ENCODE peak calls at places on chromosomes 2 and 18, in ten cellular contexts. One of them, this sample, is unnamed.

GRCh38 chr2:692349-692748 is 15.1 kb upstream of the TMEM18 start:
- DNase-seq in stimulated activated CD8-positive, alpha-beta memory T cell treated with anti-CD3 and anti-CD28 coated beads, Interleukin-15, amount 100 ng/mL, for 48 hours: no peak
- DNase-seq in left lung: no peak
- DNase-seq in left cardiac atrium: no peak
- DNase-seq in cardiac muscle cell: no peak
- DNase-seq in cardiac fibroblast: no peak
- DNase-seq in activated T-cell treated with anti-CD3 and anti-CD28 coated beads, Interleukin-2, amount 50 U/mL, for 24 hours: no peak
- DNase-seq in ascending aorta: no peak
- DNase-seq in right cardiac atrium: no peak
- DNase-seq in fibroblast of mammary gland: no peak
- DNase-seq in this sample: no peak

GRCh38 chr2:70248810-70249438 is 496 bp upstream of the TIA1 start:
- DNase-seq in left lung: no peak
- DNase-seq in activated T-cell treated with anti-CD3 and anti-CD28 coated beads, Interleukin-2, amount 50 U/mL, for 24 hours: peak
- DNase-seq in stimulated activated CD8-positive, alpha-beta memory T cell treated with anti-CD3 and anti-CD28 coated beads, Interleukin-15, amount 100 ng/mL, for 48 hours: peak
- DNase-seq in left cardiac atrium: peak
- DNase-seq in cardiac fibroblast: peak
- DNase-seq in right cardiac atrium: no peak
- DNase-seq in ascending aorta: peak
- DNase-seq in fibroblast of mammary gland: no peak
- DNase-seq in cardiac muscle cell: peak
- DNase-seq in this sample: peak

GRCh38 chr2:19577668-19578067 is 219.2 kb upstream of the OSR1 start:
- DNase-seq in left lung: no peak
- DNase-seq in cardiac muscle cell: no peak
- DNase-seq in left cardiac atrium: no peak
- DNase-seq in cardiac fibroblast: no peak
- DNase-seq in right cardiac atrium: no peak
- DNase-seq in fibroblast of mammary gland: peak
- DNase-seq in activated T-cell treated with anti-CD3 and anti-CD28 coated beads, Interleukin-2, amount 50 U/mL, for 24 hours: no peak
- DNase-seq in stimulated activated CD8-positive, alpha-beta memory T cell treated with anti-CD3 and anti-CD28 coated beads, Interleukin-15, amount 100 ng/mL, for 48 hours: no peak
- DNase-seq in ascending aorta: no peak
- DNase-seq in this sample: no peak

GRCh38 chr18:37270046-37270665 is 295.4 kb downstream of the CELF4 start:
- DNase-seq in ascending aorta: no peak
- DNase-seq in stimulated activated CD8-positive, alpha-beta memory T cell treated with anti-CD3 and anti-CD28 coated beads, Interleukin-15, amount 100 ng/mL, for 48 hours: no peak
- DNase-seq in right cardiac atrium: no peak
- DNase-seq in fibroblast of mammary gland: peak
- DNase-seq in cardiac muscle cell: peak
- DNase-seq in activated T-cell treated with anti-CD3 and anti-CD28 coated beads, Interleukin-2, amount 50 U/mL, for 24 hours: no peak
- DNase-seq in left lung: peak
- DNase-seq in cardiac fibroblast: peak
- DNase-seq in left cardiac atrium: peak
- DNase-seq in this sample: no peak

GRCh38 chr2:234373060-234373459 is 123.8 kb downstream of the ARL4C start:
- DNase-seq in fibroblast of mammary gland: no peak
- DNase-seq in cardiac fibroblast: no peak
- DNase-seq in stimulated activated CD8-positive, alpha-beta memory T cell treated with anti-CD3 and anti-CD28 coated beads, Interleukin-15, amount 100 ng/mL, for 48 hours: no peak
- DNase-seq in left lung: no peak
- DNase-seq in ascending aorta: no peak
- DNase-seq in left cardiac atrium: no peak
- DNase-seq in right cardiac atrium: no peak
- DNase-seq in cardiac muscle cell: no peak
- DNase-seq in activated T-cell treated with anti-CD3 and anti-CD28 coated beads, Interleukin-2, amount 50 U/mL, for 24 hours: no peak
- DNase-seq in this sample: no peak

GRCh38 chr2:178825183-178825582 is 18.0 kb upstream of the TTN start:
- DNase-seq in right cardiac atrium: no peak
- DNase-seq in cardiac fibroblast: peak
- DNase-seq in cardiac muscle cell: peak
- DNase-seq in activated T-cell treated with anti-CD3 and anti-CD28 coated beads, Interleukin-2, amount 50 U/mL, for 24 hours: no peak
- DNase-seq in left cardiac atrium: no peak
- DNase-seq in fibroblast of mammary gland: peak
- DNase-seq in ascending aorta: no peak
- DNase-seq in left lung: no peak
- DNase-seq in stimulated activated CD8-positive, alpha-beta memory T cell treated with anti-CD3 and anti-CD28 coated beads, Interleukin-15, amount 100 ng/mL, for 48 hours: no peak
- DNase-seq in this sample: no peak

GRCh38 chr2:50650398-50650810 is 381.5 kb downstream of the NRXN1 start:
- DNase-seq in left lung: no peak
- DNase-seq in stimulated activated CD8-positive, alpha-beta memory T cell treated with anti-CD3 and anti-CD28 coated beads, Interleukin-15, amount 100 ng/mL, for 48 hours: no peak
- DNase-seq in right cardiac atrium: no peak
- DNase-seq in cardiac fibroblast: no peak
- DNase-seq in cardiac muscle cell: no peak
- DNase-seq in ascending aorta: no peak
- DNase-seq in fibroblast of mammary gland: no peak
- DNase-seq in left cardiac atrium: no peak
- DNase-seq in activated T-cell treated with anti-CD3 and anti-CD28 coated beads, Interleukin-2, amount 50 U/mL, for 24 hours: no peak
- DNase-seq in this sample: no peak

GRCh38 chr2:218252509-218253247 is 8.1 kb upstream of the GPBAR1 start:
- DNase-seq in cardiac muscle cell: no peak
- DNase-seq in left cardiac atrium: no peak
- DNase-seq in stimulated activated CD8-positive, alpha-beta memory T cell treated with anti-CD3 and anti-CD28 coated beads, Interleukin-15, amount 100 ng/mL, for 48 hours: no peak
- DNase-seq in left lung: no peak
- DNase-seq in ascending aorta: no peak
- DNase-seq in activated T-cell treated with anti-CD3 and anti-CD28 coated beads, Interleukin-2, amount 50 U/mL, for 24 hours: peak
- DNase-seq in right cardiac atrium: no peak
- DNase-seq in fibroblast of mammary gland: peak
- DNase-seq in cardiac fibroblast: no peak
- DNase-seq in this sample: peak

GRCh38 chr18:8975624-8976023 is 126.9 kb upstream of the NDUFV2 start:
- DNase-seq in ascending aorta: no peak
- DNase-seq in activated T-cell treated with anti-CD3 and anti-CD28 coated beads, Interleukin-2, amount 50 U/mL, for 24 hours: no peak
- DNase-seq in cardiac fibroblast: no peak
- DNase-seq in cardiac muscle cell: no peak
- DNase-seq in fibroblast of mammary gland: no peak
- DNase-seq in stimulated activated CD8-positive, alpha-beta memory T cell treated with anti-CD3 and anti-CD28 coated beads, Interleukin-15, amount 100 ng/mL, for 48 hours: no peak
- DNase-seq in left lung: no peak
- DNase-seq in right cardiac atrium: no peak
- DNase-seq in left cardiac atrium: no peak
- DNase-seq in this sample: no peak

GRCh38 chr2:191158179-191158578 is 7.4 kb upstream of the STAT4 start:
- DNase-seq in left cardiac atrium: no peak
- DNase-seq in stimulated activated CD8-positive, alpha-beta memory T cell treated with anti-CD3 and anti-CD28 coated beads, Interleukin-15, amount 100 ng/mL, for 48 hours: no peak
- DNase-seq in cardiac fibroblast: no peak
- DNase-seq in right cardiac atrium: no peak
- DNase-seq in activated T-cell treated with anti-CD3 and anti-CD28 coated beads, Interleukin-2, amount 50 U/mL, for 24 hours: no peak
- DNase-seq in fibroblast of mammary gland: no peak
- DNase-seq in left lung: no peak
- DNase-seq in ascending aorta: no peak
- DNase-seq in cardiac muscle cell: no peak
- DNase-seq in this sample: no peak

GRCh38 chr2:211144078-211144477 is 587.7 kb downstream of the CPS1 start:
- DNase-seq in stimulated activated CD8-positive, alpha-beta memory T cell treated with anti-CD3 and anti-CD28 coated beads, Interleukin-15, amount 100 ng/mL, for 48 hours: no peak
- DNase-seq in cardiac fibroblast: peak
- DNase-seq in left cardiac atrium: no peak
- DNase-seq in cardiac muscle cell: peak
- DNase-seq in fibroblast of mammary gland: peak
- DNase-seq in ascending aorta: no peak
- DNase-seq in right cardiac atrium: no peak
- DNase-seq in activated T-cell treated with anti-CD3 and anti-CD28 coated beads, Interleukin-2, amount 50 U/mL, for 24 hours: no peak
- DNase-seq in left lung: no peak
- DNase-seq in this sample: no peak

GRCh38 chr2:149768320-149768799 is 180.8 kb upstream of the MMADHC start:
- DNase-seq in cardiac muscle cell: peak
- DNase-seq in activated T-cell treated with anti-CD3 and anti-CD28 coated beads, Interleukin-2, amount 50 U/mL, for 24 hours: no peak
- DNase-seq in left lung: no peak
- DNase-seq in ascending aorta: no peak
- DNase-seq in cardiac fibroblast: no peak
- DNase-seq in stimulated activated CD8-positive, alpha-beta memory T cell treated with anti-CD3 and anti-CD28 coated beads, Interleukin-15, amount 100 ng/mL, for 48 hours: no peak
- DNase-seq in right cardiac atrium: no peak
- DNase-seq in fibroblast of mammary gland: peak
- DNase-seq in left cardiac atrium: no peak
- DNase-seq in this sample: no peak